ENCODE peak calls at places on chromosomes 11 and 22, in seven cellular contexts. One of them, this sample, is unnamed.

GRCh38 chr11:112583246-112583893 is 322.7 kb upstream of the PLET1 start:
- DNase-seq in T follicular helper cell: no peak
- DNase-seq in GM19239: peak; percentile 28
- DNase-seq in foreskin fibroblast: no peak
- DNase-seq in H9: no peak
- DNase-seq in stomach: no peak
- DNase-seq in T-cell: no peak
- DNase-seq in this sample: no peak

GRCh38 chr11:69293087-69293486 is 868 bp upstream of the MYEOV start:
- DNase-seq in T follicular helper cell: no peak
- DNase-seq in GM19239: no peak
- DNase-seq in foreskin fibroblast: peak; percentile 22
- DNase-seq in H9: peak; percentile 70
- DNase-seq in stomach: no peak
- DNase-seq in T-cell: no peak
- DNase-seq in this sample: no peak

GRCh38 chr22:26318975-26319374 is 110.1 kb upstream of the ASPHD2 start:
- DNase-seq in T follicular helper cell: no peak
- DNase-seq in GM19239: no peak
- DNase-seq in foreskin fibroblast: peak; percentile 47
- DNase-seq in H9: no peak
- DNase-seq in stomach: no peak
- DNase-seq in T-cell: no peak
- DNase-seq in this sample: no peak

GRCh38 chr22:19152942-19153883 is 3.1 kb upstream of the GSC2 start:
- DNase-seq in T follicular helper cell: no peak
- DNase-seq in GM19239: no peak
- DNase-seq in foreskin fibroblast: no peak
- DNase-seq in H9: no peak
- DNase-seq in stomach: no peak
- DNase-seq in T-cell: no peak
- DNase-seq in this sample: no peak

GRCh38 chr11:75784085-75784478 is 15.5 kb downstream of the DGAT2 start:
- DNase-seq in T follicular helper cell: no peak
- DNase-seq in GM19239: no peak
- DNase-seq in foreskin fibroblast: no peak
- DNase-seq in H9: no peak
- DNase-seq in stomach: no peak
- DNase-seq in T-cell: no peak
- DNase-seq in this sample: no peak

GRCh38 chr11:119551726-119552510 is 128.9 kb upstream of the THY1 start:
- DNase-seq in T follicular helper cell: no peak
- DNase-seq in GM19239: no peak
- DNase-seq in foreskin fibroblast: no peak
- DNase-seq in H9: no peak
- DNase-seq in stomach: no peak
- DNase-seq in T-cell: no peak
- DNase-seq in this sample: no peak

GRCh38 chr22:29072979-29073617 is at the start of gene KREMEN1:
- DNase-seq in T follicular helper cell: no peak
- DNase-seq in GM19239: peak; percentile 93
- DNase-seq in foreskin fibroblast: no peak
- DNase-seq in H9: no peak
- DNase-seq in stomach: no peak
- DNase-seq in T-cell: no peak
- DNase-seq in this sample: no peak

GRCh38 chr11:36467913-36468312 is 42.2 kb downstream of the TRAF6 start:
- DNase-seq in T follicular helper cell: no peak
- DNase-seq in GM19239: no peak
- DNase-seq in foreskin fibroblast: no peak
- DNase-seq in H9: no peak
- DNase-seq in stomach: no peak
- DNase-seq in T-cell: no peak
- DNase-seq in this sample: no peak

GRCh38 chr11:126917531-126918204 is 82.9 kb downstream of the KIRREL3 start:
- DNase-seq in T follicular helper cell: no peak
- DNase-seq in GM19239: no peak
- DNase-seq in foreskin fibroblast: peak; percentile 91
- DNase-seq in H9: peak; percentile 16
- DNase-seq in stomach: no peak
- DNase-seq in T-cell: no peak
- DNase-seq in this sample: no peak

GRCh38 chr22:21984793-21985192 is 2.2 kb upstream of the TOP3B start:
- DNase-seq in T follicular helper cell: no peak
- DNase-seq in GM19239: no peak
- DNase-seq in foreskin fibroblast: peak; percentile 32
- DNase-seq in H9: peak; percentile 83
- DNase-seq in stomach: no peak
- DNase-seq in T-cell: no peak
- DNase-seq in this sample: peak; percentile 25

GRCh38 chr11:57982763-57983162 is 40.9 kb upstream of the OR9Q1 start:
- DNase-seq in T follicular helper cell: no peak
- DNase-seq in GM19239: no peak
- DNase-seq in foreskin fibroblast: no peak
- DNase-seq in H9: no peak
- DNase-seq in stomach: no peak
- DNase-seq in T-cell: no peak
- DNase-seq in this sample: no peak